ENCODE peak calls at places on chromosomes 7 and 10, in four cellular contexts. J is dorsolateral prefrontal cortex, K is NCI-H2171, M is NCI-H460. S is an unnamed sample.

GRCh38 chr10:1968257-1969025 is 231.1 kb upstream of the ADARB2 start:
- DNase-seq in J (no peak), M (peak; percentile 92), K (no peak), S (no peak)

GRCh38 chr7:115678049-115678982 is 352.2 kb downstream of the TFEC start:
- DNase-seq in M (peak; percentile 9), J (no peak), K (no peak), S (no peak)

GRCh38 chr10:131792809-131793208 is 108.0 kb upstream of the PPP2R2D start:
- DNase-seq in K (no peak), M (no peak), J (peak; percentile 16), S (no peak)

GRCh38 chr7:47361746-47362215 is 220.1 kb downstream of the TNS3 start:
- DNase-seq in J (no peak), K (no peak), M (peak; percentile 33), S (no peak)

GRCh38 chr10:107104026-107104652 is 60.4 kb downstream of the SORCS1 start:
- DNase-seq in K (no peak), M (no peak), J (no peak), S (no peak)

GRCh38 chr10:4812041-4812440 is 14.0 kb upstream of the AKR1E2 start:
- DNase-seq in M (no peak), K (no peak), J (no peak), S (no peak)

GRCh38 chr7:45106820-45107219 is 4.7 kb downstream of the TBRG4 start:
- DNase-seq in M (no peak), J (no peak), K (no peak), S (no peak)

GRCh38 chr7:33986951-33987948 is 81.9 kb downstream of the BMPER start:
- DNase-seq in M (peak; percentile 90), J (no peak), K (no peak), S (no peak)

GRCh38 chr10:119421887-119422684 is 120.4 kb downstream of the RGS10 start:
- DNase-seq in M (no peak), J (no peak), K (no peak), S (no peak)

GRCh38 chr10:1643911-1644810 is 93.2 kb downstream of the ADARB2 start:
- DNase-seq in M (no peak), J (no peak), K (no peak), S (no peak)

GRCh38 chr10:13023754-13024153 is 22.2 kb upstream of the CCDC3 start:
- DNase-seq in M (no peak), J (no peak), K (no peak), S (no peak)

GRCh38 chr7:73718905-73719805 is at the start of gene STX1A:
- DNase-seq in K (peak; percentile 75), J (peak; percentile 53), M (peak; percentile 76), S (no peak)

GRCh38 chr7:107996072-107996824 is 6.7 kb downstream of the LAMB1 start:
- DNase-seq in K (no peak), J (no peak), M (no peak), S (no peak)

GRCh38 chr10:24790599-24790998 is 66.9 kb upstream of the ARHGAP21 start:
- DNase-seq in K (no peak), J (peak; percentile 79), M (no peak), S (no peak)

GRCh38 chr7:138663741-138664710 is 37.1 kb downstream of the SVOPL start:
- DNase-seq in M (no peak), J (no peak), K (peak; percentile 1), S (no peak)

GRCh38 chr10:87979847-87980246 is 116.4 kb downstream of the PTEN start:
- DNase-seq in M (no peak), J (no peak), K (no peak), S (no peak)

GRCh38 chr10:59805043-59805442 is 51.8 kb upstream of the MRLN start:
- DNase-seq in K (no peak), M (peak; percentile 18), J (peak; percentile 39), S (no peak)

GRCh38 chr10:19826712-19827111 is 10.5 kb downstream of the PLXDC2 start:
- DNase-seq in M (no peak), K (no peak), J (no peak), S (no peak)

GRCh38 chr10:124306922-124307371 is 111.8 kb downstream of the OAT start:
- DNase-seq in J (no peak), M (no peak), K (no peak), S (no peak)

GRCh38 chr7:80869821-80870751 is 48.8 kb downstream of the SEMA3C start:
- DNase-seq in K (no peak), M (no peak), J (no peak), S (no peak)

GRCh38 chr7:98286701-98287485 is 5.4 kb downstream of the BRI3 start:
- DNase-seq in M (no peak), K (no peak), J (no peak), S (no peak)

S was measured in DMS 273 treated with DMSO at 0.1 percent for 48 hours.